ENCODE peak calls at places on chromosomes 11 and 22, in nine cellular contexts. One of them, this sample, is unnamed. For H3K4me1 and H3K9me3, the result is how much of the 10 kb centered on the place peaks cover.

GRCh38 chr22:27835446-27835845 is 33.9 kb upstream of the MN1 start:
- DNase-seq in tibial artery: no peak
- DNase-seq in pancreas: no peak
- DNase-seq in heart left ventricle: no peak
- DNase-seq in hepatocyte: no peak
- DNase-seq in lower lobe of right lung: no peak
- DNase-seq in IMR-90: peak
- DNase-seq in uterus: no peak
- DNase-seq in ovary: no peak
- DNase-seq in this sample: no peak

GRCh38 chr11:26187639-26188038 is 144.3 kb upstream of the ANO3 start:
- DNase-seq in tibial artery: no peak
- DNase-seq in pancreas: no peak
- DNase-seq in heart left ventricle: no peak
- DNase-seq in hepatocyte: peak
- DNase-seq in lower lobe of right lung: no peak
- DNase-seq in IMR-90: peak
- DNase-seq in uterus: no peak
- DNase-seq in ovary: no peak
- DNase-seq in this sample: no peak

GRCh38 chr11:22922672-22923071 is 62.4 kb upstream of the CCDC179 start:
- DNase-seq in tibial artery: no peak
- DNase-seq in pancreas: no peak
- DNase-seq in heart left ventricle: no peak
- DNase-seq in hepatocyte: no peak
- DNase-seq in lower lobe of right lung: no peak
- DNase-seq in IMR-90: no peak
- DNase-seq in uterus: no peak
- DNase-seq in ovary: no peak
- DNase-seq in this sample: no peak

GRCh38 chr11:78420255-78420764 is 2.7 kb upstream of the GAB2 start:
- DNase-seq in tibial artery: peak
- DNase-seq in pancreas: peak
- DNase-seq in heart left ventricle: peak
- DNase-seq in hepatocyte: peak
- DNase-seq in lower lobe of right lung: peak
- DNase-seq in IMR-90: peak
- DNase-seq in uterus: peak
- DNase-seq in ovary: peak
- DNase-seq in this sample: no peak

GRCh38 chr11:60498853-60499252 is 6.3 kb downstream of the MS4A12 start:
- DNase-seq in tibial artery: no peak
- DNase-seq in pancreas: no peak
- DNase-seq in heart left ventricle: no peak
- DNase-seq in hepatocyte: no peak
- DNase-seq in lower lobe of right lung: no peak
- DNase-seq in IMR-90: no peak
- DNase-seq in uterus: no peak
- DNase-seq in ovary: no peak
- DNase-seq in this sample: no peak

GRCh38 chr11:65793144-65793581 is 6.3 kb downstream of the OVOL1 start:
- DNase-seq in tibial artery: no peak
- DNase-seq in pancreas: peak
- DNase-seq in heart left ventricle: no peak
- DNase-seq in hepatocyte: peak
- DNase-seq in lower lobe of right lung: peak
- DNase-seq in IMR-90: no peak
- DNase-seq in uterus: no peak
- DNase-seq in ovary: no peak
- DNase-seq in this sample: no peak

GRCh38 chr11:17814546-17814945 is 80.0 kb downstream of the KCNC1 start:
- DNase-seq in tibial artery: no peak
- DNase-seq in pancreas: no peak
- DNase-seq in heart left ventricle: no peak
- DNase-seq in hepatocyte: no peak
- DNase-seq in lower lobe of right lung: no peak
- DNase-seq in IMR-90: no peak
- DNase-seq in uterus: no peak
- DNase-seq in ovary: no peak
- DNase-seq in this sample: no peak

GRCh38 chr11:61281581-61282250 is 13.4 kb downstream of the VWCE start:
- DNase-seq in tibial artery: no peak
- DNase-seq in pancreas: peak
- DNase-seq in heart left ventricle: no peak
- DNase-seq in hepatocyte: peak
- DNase-seq in lower lobe of right lung: no peak
- DNase-seq in IMR-90: no peak
- DNase-seq in uterus: peak
- DNase-seq in ovary: peak
- DNase-seq in this sample: no peak

GRCh38 chr11:119011476-119011875 is 6.7 kb downstream of the RPS25 start:
- DNase-seq in tibial artery: no peak
- DNase-seq in pancreas: no peak
- DNase-seq in heart left ventricle: no peak
- DNase-seq in hepatocyte: no peak
- DNase-seq in lower lobe of right lung: no peak
- DNase-seq in IMR-90: no peak
- DNase-seq in uterus: no peak
- DNase-seq in ovary: no peak
- DNase-seq in this sample: no peak

GRCh38 chr11:16195659-16196058 is 160.7 kb downstream of the SOX6 start:
- DNase-seq in tibial artery: no peak
- DNase-seq in pancreas: no peak
- DNase-seq in heart left ventricle: no peak
- DNase-seq in hepatocyte: no peak
- DNase-seq in lower lobe of right lung: no peak
- DNase-seq in IMR-90: peak
- DNase-seq in uterus: no peak
- DNase-seq in ovary: no peak
- DNase-seq in this sample: no peak

GRCh38 chr11:69467196-69467595 is 14.3 kb upstream of the LINC01488 start:
- DNase-seq in tibial artery: no peak
- DNase-seq in pancreas: peak
- DNase-seq in heart left ventricle: peak
- DNase-seq in hepatocyte: no peak
- DNase-seq in lower lobe of right lung: no peak
- DNase-seq in IMR-90: no peak
- DNase-seq in uterus: no peak
- DNase-seq in ovary: no peak
- DNase-seq in this sample: no peak

GRCh38 chr11:57434640-57435546 is 8.0 kb upstream of the SLC43A3 start:
- DNase-seq in tibial artery: no peak
- DNase-seq in pancreas: no peak
- DNase-seq in heart left ventricle: no peak
- DNase-seq in hepatocyte: peak
- DNase-seq in lower lobe of right lung: no peak
- DNase-seq in IMR-90: peak
- DNase-seq in uterus: no peak
- DNase-seq in ovary: no peak
- DNase-seq in this sample: no peak

GRCh38 chr11:28106351-28107043 is 1.5 kb downstream of the KIF18A start:
- DNase-seq in tibial artery: no peak
- DNase-seq in pancreas: no peak
- DNase-seq in heart left ventricle: no peak
- DNase-seq in hepatocyte: no peak
- DNase-seq in lower lobe of right lung: no peak
- DNase-seq in IMR-90: no peak
- DNase-seq in uterus: no peak
- DNase-seq in ovary: no peak
- DNase-seq in this sample: no peak

GRCh38 chr11:118914178-118914918 is 11.4 kb downstream of the BCL9L start:
- DNase-seq in tibial artery: no peak
- DNase-seq in pancreas: peak
- DNase-seq in heart left ventricle: no peak
- DNase-seq in hepatocyte: no peak
- DNase-seq in lower lobe of right lung: no peak
- DNase-seq in IMR-90: no peak
- DNase-seq in uterus: peak
- DNase-seq in ovary: no peak
- DNase-seq in this sample: peak

GRCh38 chr11:62137881-62138629 is 14.2 kb downstream of the INCENP start:
- DNase-seq in tibial artery: peak
- DNase-seq in pancreas: peak
- DNase-seq in heart left ventricle: no peak
- DNase-seq in hepatocyte: no peak
- DNase-seq in lower lobe of right lung: no peak
- DNase-seq in IMR-90: no peak
- DNase-seq in uterus: no peak
- DNase-seq in ovary: no peak
- DNase-seq in this sample: no peak

GRCh38 chr11:126842038-126842437 is 158.5 kb downstream of the KIRREL3 start:
- DNase-seq in tibial artery: no peak
- DNase-seq in pancreas: no peak
- DNase-seq in heart left ventricle: no peak
- DNase-seq in hepatocyte: no peak
- DNase-seq in lower lobe of right lung: no peak
- DNase-seq in IMR-90: no peak
- DNase-seq in uterus: no peak
- DNase-seq in ovary: no peak
- DNase-seq in this sample: no peak

GRCh38 chr11:67274768-67275605 is 8.7 kb downstream of the GRK2 start:
- DNase-seq in tibial artery: peak
- DNase-seq in pancreas: peak
- DNase-seq in heart left ventricle: peak
- DNase-seq in hepatocyte: no peak
- DNase-seq in lower lobe of right lung: peak
- DNase-seq in IMR-90: no peak
- DNase-seq in uterus: peak
- DNase-seq in ovary: peak
- DNase-seq in this sample: no peak

GRCh38 chr11:68379216-68379615 is 66.8 kb downstream of the LRP5 start:
- DNase-seq in tibial artery: no peak
- DNase-seq in pancreas: no peak
- DNase-seq in heart left ventricle: no peak
- DNase-seq in hepatocyte: no peak
- DNase-seq in lower lobe of right lung: no peak
- DNase-seq in IMR-90: no peak
- DNase-seq in uterus: no peak
- DNase-seq in ovary: no peak
- DNase-seq in this sample: no peak

GRCh38 chr11:40281055-40281580 is 1178.3 kb downstream of the LRRC4C start:
- DNase-seq in tibial artery: no peak
- DNase-seq in pancreas: no peak
- DNase-seq in heart left ventricle: no peak
- DNase-seq in hepatocyte: peak
- DNase-seq in lower lobe of right lung: no peak
- DNase-seq in IMR-90: no peak
- DNase-seq in uterus: no peak
- DNase-seq in ovary: no peak
- DNase-seq in this sample: no peak
- H3K4me3 ChIP-seq in tibial artery: no peak
- H3K4me3 ChIP-seq in pancreas: no peak
- H3K4me3 ChIP-seq in heart left ventricle: no peak
- H3K4me3 ChIP-seq in hepatocyte: no peak
- H3K4me3 ChIP-seq in lower lobe of right lung: no peak
- H3K4me3 ChIP-seq in IMR-90: no peak
- H3K4me3 ChIP-seq in uterus: no peak
- H3K4me3 ChIP-seq in ovary: no peak
- H3K4me3 ChIP-seq in this sample: no peak

GRCh38 chr22:37560682-37561208 is 465 bp downstream of the CDC42EP1 start:
- DNase-seq in tibial artery: no peak
- DNase-seq in pancreas: peak
- DNase-seq in heart left ventricle: peak
- DNase-seq in hepatocyte: peak
- DNase-seq in lower lobe of right lung: peak
- DNase-seq in IMR-90: peak
- DNase-seq in uterus: peak
- DNase-seq in ovary: peak
- DNase-seq in this sample: no peak
- H3K4me1 ChIP-seq in tibial artery: half or more
- H3K4me1 ChIP-seq in pancreas: half or more
- H3K4me1 ChIP-seq in heart left ventricle: half or more
- H3K4me1 ChIP-seq in hepatocyte: under half
- H3K4me1 ChIP-seq in lower lobe of right lung: half or more
- H3K4me1 ChIP-seq in IMR-90: under half
- H3K4me1 ChIP-seq in uterus: under half
- H3K4me1 ChIP-seq in ovary: under half
- H3K4me1 ChIP-seq in this sample: under half

DNA sequence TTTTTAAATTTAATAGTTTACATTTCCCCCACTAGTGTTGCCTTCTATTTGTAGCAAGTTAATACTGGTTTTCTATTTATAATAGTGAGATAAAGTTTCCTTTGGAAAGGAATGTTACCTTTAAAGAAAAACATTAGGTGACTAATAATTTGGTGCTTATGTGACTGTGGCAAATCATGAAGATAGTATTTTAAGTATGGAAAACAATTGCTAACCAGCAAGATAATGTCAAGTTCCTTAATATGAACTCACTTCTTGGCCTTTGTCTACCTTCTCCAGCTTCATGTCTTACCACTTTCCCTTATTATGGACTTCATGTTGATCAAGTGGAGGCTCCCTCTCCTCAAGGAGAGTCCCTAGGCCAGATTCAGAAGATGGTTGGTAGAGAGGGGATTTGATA is 27.2 kb downstream of the ARHGEF12 start:
- DNase-seq in tibial artery: no peak
- DNase-seq in pancreas: no peak
- DNase-seq in heart left ventricle: no peak
- DNase-seq in hepatocyte: no peak
- DNase-seq in lower lobe of right lung: no peak
- DNase-seq in IMR-90: no peak
- DNase-seq in uterus: no peak
- DNase-seq in ovary: no peak
- DNase-seq in this sample: no peak
- H3K9me3 ChIP-seq in tibial artery: under half
- H3K9me3 ChIP-seq in pancreas: under half
- H3K9me3 ChIP-seq in heart left ventricle: under half
- H3K9me3 ChIP-seq in hepatocyte: under half
- H3K9me3 ChIP-seq in lower lobe of right lung: under half
- H3K9me3 ChIP-seq in IMR-90: under half
- H3K9me3 ChIP-seq in uterus: under half
- H3K9me3 ChIP-seq in ovary: under half
- H3K9me3 ChIP-seq in this sample: under half

GRCh38 chr22:36162127-36163034 is 1.8 kb upstream of the APOL3 start:
- DNase-seq in tibial artery: no peak
- DNase-seq in pancreas: no peak
- DNase-seq in heart left ventricle: no peak
- DNase-seq in hepatocyte: no peak
- DNase-seq in lower lobe of right lung: no peak
- DNase-seq in IMR-90: no peak
- DNase-seq in uterus: no peak
- DNase-seq in ovary: no peak
- DNase-seq in this sample: peak

GRCh38 chr22:36156515-36157419 is 3.8 kb downstream of the APOL3 start:
- DNase-seq in tibial artery: peak
- DNase-seq in pancreas: no peak
- DNase-seq in heart left ventricle: peak
- DNase-seq in hepatocyte: peak
- DNase-seq in lower lobe of right lung: peak
- DNase-seq in IMR-90: peak
- DNase-seq in uterus: peak
- DNase-seq in ovary: peak
- DNase-seq in this sample: peak

GRCh38 chr22:36163497-36163896 is 2.9 kb upstream of the APOL3 start:
- DNase-seq in tibial artery: no peak
- DNase-seq in pancreas: no peak
- DNase-seq in heart left ventricle: no peak
- DNase-seq in hepatocyte: no peak
- DNase-seq in lower lobe of right lung: no peak
- DNase-seq in IMR-90: no peak
- DNase-seq in uterus: no peak
- DNase-seq in ovary: no peak
- DNase-seq in this sample: no peak

GRCh38 chr22:36164621-36165020 is 4.1 kb upstream of the APOL3 start:
- DNase-seq in tibial artery: no peak
- DNase-seq in pancreas: no peak
- DNase-seq in heart left ventricle: no peak
- DNase-seq in hepatocyte: no peak
- DNase-seq in lower lobe of right lung: no peak
- DNase-seq in IMR-90: no peak
- DNase-seq in uterus: no peak
- DNase-seq in ovary: no peak
- DNase-seq in this sample: no peak

GRCh38 chr22:36160499-36160942 is at the start of gene APOL3:
- DNase-seq in tibial artery: peak
- DNase-seq in pancreas: no peak
- DNase-seq in heart left ventricle: peak
- DNase-seq in hepatocyte: no peak
- DNase-seq in lower lobe of right lung: peak
- DNase-seq in IMR-90: peak
- DNase-seq in uterus: peak
- DNase-seq in ovary: peak
- DNase-seq in this sample: peak
- H3K4me3 ChIP-seq in tibial artery: peak
- H3K4me3 ChIP-seq in pancreas: no peak
- H3K4me3 ChIP-seq in heart left ventricle: peak
- H3K4me3 ChIP-seq in hepatocyte: no peak
- H3K4me3 ChIP-seq in lower lobe of right lung: peak
- H3K4me3 ChIP-seq in IMR-90: no peak
- H3K4me3 ChIP-seq in uterus: peak
- H3K4me3 ChIP-seq in ovary: peak
- H3K4me3 ChIP-seq in this sample: peak